ENCODE peak calls at places on chromosomes 6 and 20, in ten cellular contexts. W, N, M, R, I, Q, G, X, L and T are unnamed samples.

GRCh38 chr6:6003334-6004146 is 3.2 kb downstream of the NRN1 start:
- DNase-seq in W (no peak), N (no peak), M (no peak), R (no peak), I (peak), Q (no peak), G (no peak), X (peak), L (no peak), T (peak)

GRCh38 chr6:39075010-39075738 is 26.6 kb downstream of the GLP1R start:
- DNase-seq in W (no peak), N (no peak), M (no peak), R (no peak), I (no peak), Q (no peak), G (no peak), X (no peak), L (no peak), T (no peak)

GRCh38 chr6:119801041-119801440 is 451.5 kb upstream of the MAN1A1 start:
- DNase-seq in W (no peak), N (no peak), M (no peak), R (no peak), I (no peak), Q (no peak), G (no peak), X (no peak), L (no peak), T (no peak)

GRCh38 chr20:60037120-60037499 is 78.9 kb downstream of the CDH26 start:
- DNase-seq in W (no peak), N (peak), M (peak), R (no peak), I (peak), Q (no peak), G (no peak), X (no peak), L (no peak), T (no peak)

GRCh38 chr6:3438190-3439167 is 18.4 kb downstream of the SLC22A23 start:
- DNase-seq in W (no peak), N (peak), M (peak), R (no peak), I (peak), Q (no peak), G (no peak), X (no peak), L (peak), T (no peak)

GRCh38 chr20:64047046-64047389 is 2.4 kb downstream of the SOX18 start:
- DNase-seq in W (no peak), N (no peak), M (no peak), R (no peak), I (no peak), Q (no peak), G (no peak), X (no peak), L (no peak), T (no peak)

GRCh38 chr20:38268115-38268514 is 7.6 kb upstream of the KIAA1755 start:
- DNase-seq in W (no peak), N (no peak), M (no peak), R (no peak), I (no peak), Q (no peak), G (no peak), X (no peak), L (no peak), T (no peak)

GRCh38 chr20:38473353-38473795 is 731 bp downstream of the RALGAPB start:
- DNase-seq in W (no peak), N (peak), M (no peak), R (no peak), I (no peak), Q (no peak), G (no peak), X (peak), L (peak), T (no peak)

GRCh38 chr20:4130404-4131189 is 115.2 kb upstream of the RNF24 start:
- DNase-seq in W (no peak), N (peak), M (peak), R (no peak), I (no peak), Q (no peak), G (no peak), X (no peak), L (no peak), T (no peak)

GRCh38 chr6:79269877-79270276 is 35.4 kb upstream of the HMGN3 start:
- DNase-seq in W (no peak), N (peak), M (peak), R (peak), I (no peak), Q (no peak), G (no peak), X (no peak), L (no peak), T (no peak)

GRCh38 chr6:98845201-98846020 is 11.0 kb downstream of the POU3F2 start:
- DNase-seq in W (peak), N (peak), M (peak), R (peak), I (peak), Q (peak), G (peak), X (peak), L (peak), T (peak)

GRCh38 chr6:161031721-161032495 is 40.3 kb downstream of the MAP3K4 start:
- DNase-seq in W (no peak), N (peak), M (peak), R (no peak), I (peak), Q (no peak), G (no peak), X (no peak), L (peak), T (no peak)

GRCh38 chr6:149248688-149249369 is 68.7 kb upstream of the TAB2 start:
- DNase-seq in W (peak), N (no peak), M (no peak), R (no peak), I (no peak), Q (no peak), G (no peak), X (peak), L (no peak), T (no peak)

GRCh38 chr6:10431423-10432164 is 16.7 kb upstream of the TFAP2A start:
- DNase-seq in W (no peak), N (no peak), M (no peak), R (no peak), I (no peak), Q (no peak), G (no peak), X (no peak), L (no peak), T (no peak)

GRCh38 chr6:141265748-141266647 is 866.7 kb upstream of the GJE1 start:
- DNase-seq in W (no peak), N (peak), M (no peak), R (no peak), I (peak), Q (no peak), G (no peak), X (no peak), L (peak), T (no peak)

GRCh38 chr6:152463183-152463582 is 174.0 kb downstream of the SYNE1 start:
- DNase-seq in W (no peak), N (no peak), M (peak), R (no peak), I (no peak), Q (no peak), G (no peak), X (no peak), L (no peak), T (no peak)

GRCh38 chr6:162999575-163000285 is 272.0 kb downstream of the PACRG start:
- DNase-seq in W (no peak), N (peak), M (peak), R (no peak), I (no peak), Q (no peak), G (no peak), X (no peak), L (no peak), T (no peak)

GRCh38 chr6:139522471-139523220 is 148.2 kb upstream of the CITED2 start:
- DNase-seq in W (no peak), N (peak), M (no peak), R (no peak), I (peak), Q (no peak), G (no peak), X (no peak), L (no peak), T (no peak)

GRCh38 chr6:113122060-113122459 is 735.1 kb upstream of the MARCKS start:
- DNase-seq in W (peak), N (peak), M (peak), R (no peak), I (peak), Q (no peak), G (no peak), X (peak), L (peak), T (no peak)

GRCh38 chr6:113120214-113120576 is 737.0 kb upstream of the MARCKS start:
- DNase-seq in W (peak), N (peak), M (peak), R (no peak), I (peak), Q (no peak), G (no peak), X (no peak), L (no peak), T (no peak)

DNA sequence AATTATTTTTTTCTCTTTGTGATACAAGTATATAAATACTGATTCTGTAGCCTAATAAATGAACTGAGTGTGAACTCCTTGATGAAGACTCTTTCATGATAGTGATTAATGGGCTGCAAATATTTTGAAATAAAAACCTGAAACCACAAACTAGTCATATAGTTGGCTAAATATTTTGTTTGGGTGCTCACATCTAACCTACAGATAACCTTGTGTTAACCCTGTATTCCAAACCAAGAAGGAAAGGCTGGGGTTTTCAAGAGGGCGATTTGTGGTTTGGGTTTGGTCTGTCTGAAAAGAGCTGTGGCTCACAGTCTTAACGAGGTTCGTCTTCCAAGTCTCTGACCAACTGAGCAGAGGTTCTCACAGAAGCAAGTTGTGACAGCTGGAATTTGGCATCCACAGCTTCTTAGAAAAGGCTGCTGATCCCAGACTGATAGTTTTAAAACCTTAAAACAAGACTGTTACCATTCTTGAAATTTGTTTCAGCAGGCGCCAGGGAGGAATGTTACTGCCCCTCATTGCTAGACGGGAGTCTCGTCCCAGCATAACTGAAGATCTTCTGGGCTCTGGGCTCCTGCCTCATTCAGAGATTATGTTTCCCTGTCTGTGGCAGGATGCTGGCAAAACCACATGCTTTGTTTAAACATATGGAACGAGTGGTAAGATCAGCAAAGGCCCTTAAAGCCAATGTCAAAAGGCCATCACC is 736.4 kb upstream of the MARCKS start:
- DNase-seq in W (peak), N (peak), M (peak), R (no peak), I (peak), Q (no peak), G (no peak), X (no peak), L (no peak), T (no peak)
- H3K27ac ChIP-seq in W (no peak), N (peak), M (peak), R (no peak), I (no peak), Q (no peak), G (no peak), X (no peak), L (no peak), T (no peak)

GRCh38 chr20:50101281-50101680 is 11.7 kb downstream of the UBE2V1 start:
- DNase-seq in W (no peak), N (no peak), M (no peak), R (no peak), I (no peak), Q (no peak), G (no peak), X (no peak), L (no peak), T (no peak)

GRCh38 chr20:50100552-50100951 is 12.4 kb downstream of the UBE2V1 start:
- DNase-seq in W (no peak), N (no peak), M (no peak), R (no peak), I (no peak), Q (no peak), G (no peak), X (no peak), L (no peak), T (no peak)

GRCh38 chr20:50098259-50098658 is 14.7 kb downstream of the UBE2V1 start:
- DNase-seq in W (no peak), N (no peak), M (no peak), R (no peak), I (no peak), Q (no peak), G (no peak), X (no peak), L (no peak), T (no peak)

GRCh38 chr20:50099121-50099520 is 13.8 kb downstream of the UBE2V1 start:
- DNase-seq in W (no peak), N (no peak), M (no peak), R (no peak), I (no peak), Q (no peak), G (no peak), X (no peak), L (no peak), T (no peak)

GRCh38 chr20:50099565-50099991 is 13.4 kb downstream of the UBE2V1 start:
- DNase-seq in W (no peak), N (no peak), M (no peak), R (no peak), I (no peak), Q (no peak), G (no peak), X (no peak), L (no peak), T (no peak)
- H3K27ac ChIP-seq in W (no peak), N (no peak), M (peak), R (no peak), I (no peak), Q (no peak), G (no peak), X (peak), L (no peak), T (no peak)

DNA sequence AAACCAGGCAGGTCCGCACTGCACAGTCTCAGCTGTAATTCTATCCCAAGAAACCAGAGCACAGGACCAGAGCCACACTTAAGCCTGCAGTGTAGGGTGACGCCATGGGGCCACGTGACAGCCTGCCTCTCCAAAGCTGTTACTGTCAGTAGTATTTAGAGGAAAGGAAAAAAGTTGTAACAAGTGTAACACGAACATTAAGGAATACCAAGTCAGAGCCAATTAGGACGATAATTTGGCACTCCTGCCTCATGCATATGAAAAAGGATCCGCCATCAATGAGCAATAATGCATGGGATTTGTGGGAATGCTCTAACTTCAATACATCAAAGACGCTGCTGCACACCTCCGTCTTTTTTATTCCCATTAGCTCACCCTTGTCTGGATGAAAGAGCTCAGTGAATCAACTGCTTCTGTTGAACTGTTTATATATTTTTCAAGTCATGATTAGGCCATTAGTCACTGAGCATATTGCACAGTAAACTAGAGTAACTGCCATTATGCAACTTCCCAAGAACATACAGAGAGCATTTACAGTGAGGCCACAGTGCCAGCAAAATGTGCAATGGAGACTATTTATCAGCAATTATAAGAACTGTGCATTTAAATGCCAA is 79.9 kb downstream of the ATXN1 start:
- DNase-seq in W (peak), N (peak), M (peak), R (no peak), I (no peak), Q (no peak), G (no peak), X (peak), L (peak), T (no peak)
- H3K27ac ChIP-seq in W (peak), N (peak), M (peak), R (no peak), I (no peak), Q (no peak), G (no peak), X (no peak), L (peak), T (peak)

DNA sequence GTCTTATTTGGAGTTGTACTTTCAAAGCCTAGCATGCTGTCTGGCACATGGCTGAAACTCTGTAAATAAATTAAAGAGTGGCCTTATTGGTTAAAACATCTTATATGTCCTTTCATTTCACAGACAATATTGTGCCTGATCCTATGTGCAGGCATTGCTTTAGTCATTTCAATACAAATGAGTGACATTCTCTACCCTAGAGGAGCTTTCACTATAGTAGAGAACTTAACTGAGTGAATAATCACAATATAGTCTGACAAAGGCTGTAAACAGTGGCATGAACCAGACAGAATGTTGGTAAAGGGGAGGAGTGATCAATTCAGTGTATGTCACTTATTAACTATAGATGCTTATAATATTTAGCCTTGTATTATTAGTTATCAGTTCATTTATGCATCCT is 481.8 kb downstream of the TFAP2B start:
- DNase-seq in W (no peak), N (no peak), M (no peak), R (no peak), I (no peak), Q (no peak), G (no peak), X (no peak), L (no peak), T (no peak)
- H3K27ac ChIP-seq in W (no peak), N (no peak), M (no peak), R (no peak), I (no peak), Q (no peak), G (no peak), X (no peak), L (no peak), T (no peak)

GRCh38 chr20:56157530-56158203 is 90.9 kb upstream of the MC3R start:
- DNase-seq in W (no peak), N (no peak), M (no peak), R (no peak), I (no peak), Q (no peak), G (no peak), X (no peak), L (no peak), T (no peak)
- H3K27ac ChIP-seq in W (no peak), N (no peak), M (no peak), R (no peak), I (no peak), Q (no peak), G (no peak), X (no peak), L (no peak), T (no peak)

GRCh38 chr20:47598911-47599745 is 97.4 kb downstream of the NCOA3 start:
- DNase-seq in W (no peak), N (no peak), M (no peak), R (no peak), I (no peak), Q (no peak), G (no peak), X (no peak), L (no peak), T (no peak)
- H3K27ac ChIP-seq in W (no peak), N (no peak), M (no peak), R (no peak), I (peak), Q (no peak), G (no peak), X (no peak), L (no peak), T (no peak)

GRCh38 chr6:35251949-35252348 is 7.6 kb upstream of the ZNF76 start:
- DNase-seq in W (no peak), N (no peak), M (no peak), R (no peak), I (no peak), Q (no peak), G (no peak), X (no peak), L (no peak), T (no peak)
- H3K27ac ChIP-seq in W (no peak), N (no peak), M (no peak), R (no peak), I (no peak), Q (no peak), G (peak), X (peak), L (no peak), T (no peak)

DNA sequence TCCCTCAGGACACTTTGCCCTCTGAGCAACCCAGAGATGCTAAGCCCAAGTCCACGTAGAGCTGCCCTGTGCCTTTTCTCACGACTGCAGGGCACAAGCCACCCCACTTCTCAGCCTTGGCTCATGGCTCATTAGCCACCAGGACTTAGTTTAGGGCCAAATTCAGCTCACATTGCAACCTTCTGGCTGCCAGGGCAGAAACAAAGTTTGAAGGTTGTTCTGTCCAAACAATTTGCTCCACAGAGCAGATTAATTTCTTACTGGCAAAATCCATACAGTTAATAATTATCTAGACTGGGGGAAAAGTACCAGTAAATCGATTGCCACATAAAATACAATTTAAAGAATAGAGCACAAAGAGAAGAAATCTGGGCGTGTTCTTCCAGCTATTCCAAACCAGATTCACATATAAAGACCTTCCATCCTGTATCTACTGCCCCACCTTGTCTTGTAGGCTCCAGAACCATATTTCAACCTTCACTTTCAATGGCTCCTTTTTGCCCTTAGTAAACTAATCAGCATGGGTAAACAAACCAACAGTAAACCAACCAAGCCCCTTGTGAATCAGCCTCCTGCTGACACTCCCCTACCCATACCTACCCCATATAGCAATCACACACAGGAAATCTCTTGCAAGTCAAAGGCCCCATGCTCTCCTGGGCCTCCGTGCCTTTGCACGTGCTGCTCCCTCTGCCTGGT is 101.9 kb downstream of the QRSL1 start:
- DNase-seq in W (no peak), N (no peak), M (no peak), R (no peak), I (no peak), Q (no peak), G (no peak), X (no peak), L (peak), T (no peak)
- H3K27ac ChIP-seq in W (no peak), N (no peak), M (no peak), R (no peak), I (no peak), Q (no peak), G (no peak), X (no peak), L (peak), T (no peak)

DNA sequence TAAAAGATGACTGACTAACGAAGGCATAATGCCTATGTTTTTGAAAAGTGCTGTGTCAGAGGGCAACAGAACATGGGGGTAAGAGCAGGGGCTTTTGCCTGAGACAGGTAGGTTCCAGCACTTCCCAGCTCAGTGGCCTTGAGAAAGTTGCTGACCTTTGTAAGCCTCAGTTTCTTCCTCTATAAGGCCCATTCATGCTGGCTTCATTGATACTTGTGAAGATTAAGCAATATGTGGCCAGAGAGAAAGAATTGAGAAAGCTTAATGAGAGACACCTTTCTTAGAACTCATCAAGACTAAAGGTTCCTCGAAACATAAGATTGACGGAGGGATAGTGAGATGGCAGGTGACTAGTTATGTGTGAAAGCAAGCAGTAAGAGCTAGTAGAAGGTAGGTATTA is 21.6 kb upstream of the MEP1A start:
- DNase-seq in W (no peak), N (no peak), M (no peak), R (no peak), I (no peak), Q (no peak), G (no peak), X (no peak), L (no peak), T (no peak)
- H3K27ac ChIP-seq in W (no peak), N (no peak), M (no peak), R (peak), I (no peak), Q (no peak), G (no peak), X (no peak), L (no peak), T (peak)